ENCODE peak calls at places on chromosome 15, in seven cellular contexts. C is tibial nerve; P is kidney epithelial cell; N is left ventricle myocardium inferior; D is naive thymus-derived CD4-positive, alpha-beta T cell; K is endothelial cell of umbilical vein; R is mammary epithelial cell. X is an unnamed sample.
A peak's percentile ranks its signal among the peaks of the same experiment; 100 is the strongest.

GRCh38 chr15:98706387-98706786 is 58.0 kb downstream of the IGF1R start:
- DNase-seq in C (no peak), P (no peak), N (no peak), D (no peak), K (no peak), R (no peak), X (no peak)

GRCh38 chr15:62112616-62113593 is 46.1 kb downstream of the C2CD4A start:
- DNase-seq in C (no peak), P (peak; percentile 94), N (no peak), D (no peak), K (peak; percentile 69), R (peak; percentile 96), X (no peak)

GRCh38 chr15:25186906-25187645 is 232.3 kb downstream of the SNRPN start:
- DNase-seq in C (no peak), P (no peak), N (no peak), D (no peak), K (no peak), R (no peak), X (no peak)

GRCh38 chr15:60479711-60480110 is 769 bp upstream of the ICE2 start:
- DNase-seq in C (no peak), P (no peak), N (no peak), D (peak; percentile 9), K (no peak), R (no peak), X (no peak)

GRCh38 chr15:29102911-29103824 is 166.5 kb downstream of the NSMCE3 start:
- DNase-seq in C (no peak), P (no peak), N (peak; percentile 31), D (no peak), K (no peak), R (no peak), X (no peak)

GRCh38 chr15:70348581-70349344 is 251.0 kb upstream of the TLE3 start:
- DNase-seq in C (peak; percentile 21), P (no peak), N (no peak), D (no peak), K (no peak), R (peak; percentile 75), X (no peak)

GRCh38 chr15:70589221-70589620 is 174.1 kb downstream of the UACA start:
- DNase-seq in C (no peak), P (peak; percentile 73), N (no peak), D (no peak), K (no peak), R (peak; percentile 51), X (no peak)

GRCh38 chr15:25501828-25502446 is 63.1 kb upstream of the UBE3A start:
- DNase-seq in C (no peak), P (no peak), N (no peak), D (no peak), K (peak; percentile 32), R (no peak), X (no peak)

GRCh38 chr15:101568821-101569555 is 79.5 kb upstream of the PCSK6 start:
- DNase-seq in C (no peak), P (no peak), N (no peak), D (no peak), K (no peak), R (no peak), X (no peak)

GRCh38 chr15:74263473-74263872 is 27.3 kb downstream of the CCDC33 start:
- DNase-seq in C (no peak), P (no peak), N (no peak), D (no peak), K (no peak), R (peak; percentile 24), X (no peak)

GRCh38 chr15:66560856-66561525 is 4.8 kb downstream of the LCTL start:
- DNase-seq in C (no peak), P (no peak), N (no peak), D (no peak), K (no peak), R (no peak), X (no peak)

GRCh38 chr15:99719096-99719541 is 14.1 kb downstream of the LYSMD4 start:
- DNase-seq in C (no peak), P (peak; percentile 47), N (no peak), D (no peak), K (no peak), R (peak; percentile 73), X (no peak)

GRCh38 chr15:37877851-37878577 is 56.4 kb upstream of the TMCO5A start:
- DNase-seq in C (no peak), P (no peak), N (no peak), D (no peak), K (peak; percentile 5), R (peak; percentile 19), X (no peak)

GRCh38 chr15:79394231-79394630 is 37.9 kb upstream of the MINAR1 start:
- DNase-seq in C (no peak), P (no peak), N (no peak), D (no peak), K (peak; percentile 25), R (no peak), X (no peak)

GRCh38 chr15:92444631-92445030 is 51.0 kb downstream of the ST8SIA2 start:
- DNase-seq in C (no peak), P (no peak), N (no peak), D (no peak), K (no peak), R (no peak), X (no peak)

GRCh38 chr15:91801836-91802534 is 51.5 kb upstream of the SLCO3A1 start:
- DNase-seq in C (no peak), P (no peak), N (peak; percentile 20), D (no peak), K (no peak), R (peak; percentile 17), X (no peak)

GRCh38 chr15:65952425-65953053 is 83.2 kb downstream of the RAB11A start:
- DNase-seq in C (no peak), P (no peak), N (no peak), D (no peak), K (peak; percentile 46), R (peak; percentile 28), X (no peak)

GRCh38 chr15:67188551-67189218 is 65.8 kb downstream of the AAGAB start:
- DNase-seq in C (peak; percentile 86), P (no peak), N (no peak), D (no peak), K (no peak), R (no peak), X (no peak)

GRCh38 chr15:58966698-58967097 is 20.8 kb upstream of the RNF111 start:
- DNase-seq in C (no peak), P (no peak), N (no peak), D (no peak), K (no peak), R (peak; percentile 53), X (no peak)

GRCh38 chr15:58698887-58699641 is 50.4 kb downstream of the ADAM10 start:
- DNase-seq in C (no peak), P (no peak), N (no peak), D (no peak), K (no peak), R (no peak), X (no peak)

GRCh38 chr15:90871097-90871715 is 2.8 kb downstream of the FURIN start:
- DNase-seq in C (no peak), P (no peak), N (peak; percentile 42), D (no peak), K (no peak), R (no peak), X (no peak)

GRCh38 chr15:45653702-45654424 is 19.0 kb downstream of the SQOR start:
- DNase-seq in C (no peak), P (no peak), N (no peak), D (no peak), K (no peak), R (no peak), X (no peak)

GRCh38 chr15:90037961-90038633 is 37.0 kb downstream of the ZNF710 start:
- DNase-seq in C (no peak), P (no peak), N (no peak), D (peak; percentile 34), K (peak; percentile 26), R (peak; percentile 78), X (no peak)

GRCh38 chr15:58665676-58666075 is 83.8 kb downstream of the ADAM10 start:
- DNase-seq in C (no peak), P (no peak), N (no peak), D (no peak), K (no peak), R (no peak), X (no peak)

DNA sequence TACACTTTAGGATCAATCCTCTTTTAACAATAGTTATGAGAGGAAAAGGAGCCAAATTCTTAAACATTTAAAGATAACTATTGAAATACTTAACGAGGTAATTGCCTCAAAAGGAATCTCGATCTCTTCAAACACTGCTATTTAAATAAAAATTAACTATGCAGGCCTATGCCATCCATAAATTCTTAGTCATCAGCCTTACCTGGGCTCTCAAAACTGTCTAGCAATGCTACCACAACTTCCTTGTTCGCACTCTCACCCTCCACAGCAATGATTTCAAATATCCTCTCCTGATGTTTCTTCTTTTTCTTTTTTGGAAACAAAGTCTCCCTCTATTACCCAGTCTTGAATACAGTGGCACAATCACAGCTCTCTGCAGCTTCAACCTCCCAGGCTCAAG is 12.3 kb downstream of the ETFA start:
- DNase-seq in C (no peak), P (no peak), N (no peak), D (no peak), K (no peak), R (no peak), X (no peak)
- H3K4me3 ChIP-seq in C (no peak overlapping the region), P (no peak overlapping the region), N (no peak overlapping the region), D (no peak overlapping the region), K (no peak overlapping the region), R (no peak overlapping the region), X (no peak overlapping the region)

GRCh38 chr15:75416584-75416983 is 34.9 kb downstream of the SIN3A start:
- DNase-seq in C (no peak), P (no peak), N (no peak), D (no peak), K (no peak), R (no peak), X (no peak)
- H3K36me3 ChIP-seq in C (peaks cover 4% of the 10 kb centered on the region), P (peaks cover 1% of the 10 kb centered on the region), N (peaks cover 54% of the 10 kb centered on the region), D (peaks cover 22% of the 10 kb centered on the region), K (peaks cover 3% of the 10 kb centered on the region), R (peaks cover 19% of the 10 kb centered on the region), X (peaks cover 26% of the 10 kb centered on the region)

GRCh38 chr15:68431792-68432401 is at the start of gene ITGA11:
- DNase-seq in C (peak; percentile 54), P (no peak), N (peak; percentile 83), D (no peak), K (peak; percentile 60), R (peak; percentile 54), X (peak; percentile 59)
- H3K4me3 ChIP-seq in C (peak within 1 kb of the TSS; percentile 53), P (peak within 1 kb of the TSS; percentile 38), N (peak within 1 kb of the TSS; percentile 72), D (no peak within 1 kb of the TSS), K (peak within 1 kb of the TSS; percentile 23), R (peak within 1 kb of the TSS; percentile 22), X (peak within 1 kb of the TSS; percentile 83)

GRCh38 chr15:63261311-63261710 is 16.1 kb upstream of the APH1B start:
- DNase-seq in C (no peak), P (no peak), N (no peak), D (no peak), K (no peak), R (no peak), X (no peak)

GRCh38 chr15:63263519-63263918 is 13.9 kb upstream of the APH1B start:
- DNase-seq in C (no peak), P (no peak), N (no peak), D (no peak), K (no peak), R (no peak), X (no peak)

GRCh38 chr15:63260786-63261185 is 16.6 kb upstream of the APH1B start:
- DNase-seq in C (no peak), P (no peak), N (no peak), D (no peak), K (peak; percentile 83), R (no peak), X (no peak)

GRCh38 chr15:63264685-63265302 is 12.6 kb upstream of the APH1B start:
- DNase-seq in C (no peak), P (no peak), N (no peak), D (no peak), K (no peak), R (no peak), X (no peak)
- H3K36me3 ChIP-seq in C (peaks cover 5% of the 10 kb centered on the region), P (peaks cover 1% of the 10 kb centered on the region), N (peaks cover 31% of the 10 kb centered on the region), D (peaks cover 4% of the 10 kb centered on the region), K (peaks cover 4% of the 10 kb centered on the region), R (peaks cover 8% of the 10 kb centered on the region), X (peaks cover 21% of the 10 kb centered on the region)